ENCODE peak calls at places on chromosomes 11 and 22, in four cellular contexts. G is HEK293T, A is K562, D is HepG2. P is an unnamed sample.

GRCh38 chr11:132942611-132943324 is 589.5 kb downstream of the OPCML start:
- DNase-seq in G (no peak), A (no peak), D (no peak), P (no peak)

GRCh38 chr22:33766056-33766455 is 154.2 kb downstream of the LARGE1 start:
- DNase-seq in G (no peak), A (no peak), D (no peak), P (no peak)

GRCh38 chr11:2295971-2296912 is 5.5 kb downstream of the C11orf21 start:
- DNase-seq in G (no peak), A (no peak), D (no peak), P (no peak)

GRCh38 chr11:47998345-47998732 is 18.0 kb downstream of the PTPRJ start:
- DNase-seq in G (no peak), A (no peak), D (no peak), P (no peak)

GRCh38 chr11:2399488-2400068 is 972 bp upstream of the TSSC4 start:
- DNase-seq in G (peak; percentile 30), A (no peak), D (no peak), P (no peak)

GRCh38 chr11:57868491-57868890 is 106.9 kb downstream of the CTNND1 start:
- DNase-seq in G (no peak), A (no peak), D (no peak), P (no peak)

GRCh38 chr11:20021771-20022362 is 138.4 kb downstream of the DBX1 start:
- DNase-seq in G (no peak), A (no peak), D (peak; percentile 61), P (no peak)

GRCh38 chr22:44344407-44344806 is 31.7 kb upstream of the SHISAL1 start:
- DNase-seq in G (no peak), A (no peak), D (no peak), P (no peak)

GRCh38 chr11:58742981-58743880 is 11.5 kb upstream of the GLYAT start:
- DNase-seq in G (no peak), A (peak; percentile 35), D (no peak), P (no peak)

GRCh38 chr22:46050451-46050845 is 73.5 kb upstream of the WNT7B start:
- DNase-seq in G (no peak), A (no peak), D (no peak), P (no peak)

GRCh38 chr22:42500164-42500835 is 19.3 kb downstream of the RRP7A start:
- DNase-seq in G (peak; percentile 31), A (peak; percentile 86), D (no peak), P (peak; percentile 37)

GRCh38 chr11:65574963-65575567 is 788 bp upstream of the EHBP1L1 start:
- DNase-seq in G (no peak), A (peak; percentile 92), D (no peak), P (no peak)

GRCh38 chr11:75144716-75145014 is 6.2 kb upstream of the SLCO2B1 start:
- DNase-seq in G (no peak), A (no peak), D (no peak), P (no peak)

GRCh38 chr11:134139873-134140331 is 71.0 kb downstream of the JAM3 start:
- DNase-seq in G (peak; percentile 75), A (peak; percentile 62), D (peak; percentile 58), P (peak; percentile 25)

GRCh38 chr22:31627223-31627731 is 34.7 kb downstream of the PISD start:
- DNase-seq in G (no peak), A (peak; percentile 26), D (peak; percentile 66), P (no peak)

GRCh38 chr11:121870202-121871045 is 245.6 kb downstream of the BLID start:
- DNase-seq in G (no peak), A (no peak), D (peak; percentile 4), P (no peak)

GRCh38 chr11:67616431-67617242 is 9.9 kb downstream of the NDUFV1 start:
- DNase-seq in G (no peak), A (no peak), D (no peak), P (no peak)

GRCh38 chr22:28051787-28052356 is 132.8 kb upstream of the PITPNB start:
- DNase-seq in G (peak; percentile 78), A (peak; percentile 63), D (peak; percentile 43), P (no peak)

GRCh38 chr11:113184498-113184897 is 129.9 kb upstream of the TTC12 start:
- DNase-seq in G (no peak), A (no peak), D (peak; percentile 35), P (no peak)

GRCh38 chr11:125105921-125106320 is 5.5 kb downstream of the TMEM218 start:
- DNase-seq in G (no peak), A (no peak), D (no peak), P (no peak)

GRCh38 chr11:105878510-105878909 is 143.5 kb downstream of the MSANTD4 start:
- DNase-seq in G (no peak), A (no peak), D (peak; percentile 39), P (no peak)

GRCh38 chr11:31921066-31921465 is 109.9 kb upstream of the PAX6 start:
- DNase-seq in G (no peak), A (no peak), D (no peak), P (no peak)

GRCh38 chr22:39715778-39716495 is 145.4 kb downstream of the CACNA1I start:
- DNase-seq in G (no peak), A (no peak), D (no peak), P (no peak)

GRCh38 chr11:125170001-125170405 is 5.5 kb downstream of the PKNOX2 start:
- DNase-seq in G (no peak), A (no peak), D (no peak), P (no peak)

GRCh38 chr11:101862410-101863233 is 52.2 kb upstream of the CEP126 start:
- DNase-seq in G (peak; percentile 32), A (no peak), D (peak; percentile 76), P (no peak)

GRCh38 chr11:108632041-108632440 is 32.8 kb upstream of the DDX10 start:
- DNase-seq in G (no peak), A (no peak), D (no peak), P (no peak)

GRCh38 chr11:108870373-108871020 is 205.6 kb downstream of the DDX10 start:
- DNase-seq in G (no peak), A (no peak), D (peak; percentile 15), P (no peak)

GRCh38 chr22:29071261-29072045 is 1.4 kb upstream of the KREMEN1 start:
- DNase-seq in G (peak; percentile 73), A (peak; percentile 23), D (peak; percentile 71), P (no peak)

GRCh38 chr11:291281-292210 is 2.6 kb downstream of the PGGHG start:
- DNase-seq in G (no peak), A (no peak), D (no peak), P (no peak)
- TF ChIP-seq TARDBP in G (no peak), A (no peak), D (no peak), P (no peak)

DNA sequence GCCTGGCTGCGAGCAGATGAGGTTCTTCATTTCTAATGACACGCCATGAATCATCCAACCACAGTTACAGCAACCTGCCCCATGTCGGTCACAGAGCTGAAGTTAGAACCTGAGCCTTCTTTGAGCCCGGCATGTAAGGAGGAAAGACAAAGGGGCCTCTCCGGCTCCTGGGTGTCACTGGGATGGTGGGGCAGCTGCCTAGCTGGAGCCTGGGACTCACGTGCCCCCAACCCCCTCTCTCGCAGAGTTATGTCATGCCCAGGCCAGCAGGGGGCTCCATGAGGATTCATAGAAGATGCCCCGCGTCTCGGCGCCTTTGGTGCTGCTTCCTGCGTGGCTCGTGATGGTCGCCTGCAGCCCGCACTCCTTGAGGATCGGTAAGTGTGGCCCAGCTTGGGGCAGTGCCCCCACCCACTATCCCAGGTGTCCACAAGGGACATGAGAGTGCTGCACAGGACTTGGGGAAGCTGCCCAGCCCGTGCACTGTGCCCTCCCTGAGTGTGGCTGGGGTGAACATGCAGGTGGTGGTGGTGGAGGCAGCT is 148.5 kb downstream of the GRIK4 start:
- DNase-seq in G (peak; percentile 77), A (peak; percentile 67), D (peak; percentile 53), P (no peak)
- TF ChIP-seq TARDBP in G (no peak), A (no peak), D (no peak), P (no peak)

GRCh38 chr22:20235453-20235991 is 32.6 kb downstream of the RTN4R start:
- DNase-seq in G (no peak), A (no peak), D (no peak), P (no peak)

GRCh38 chr22:20234760-20235452 is 33.2 kb downstream of the RTN4R start:
- DNase-seq in G (no peak), A (no peak), D (no peak), P (no peak)

GRCh38 chr22:20234314-20234682 is 33.8 kb downstream of the RTN4R start:
- DNase-seq in G (no peak), A (no peak), D (no peak), P (no peak)

GRCh38 chr22:20237480-20238440 is 30.4 kb downstream of the RTN4R start:
- DNase-seq in G (no peak), A (no peak), D (no peak), P (no peak)

DNA sequence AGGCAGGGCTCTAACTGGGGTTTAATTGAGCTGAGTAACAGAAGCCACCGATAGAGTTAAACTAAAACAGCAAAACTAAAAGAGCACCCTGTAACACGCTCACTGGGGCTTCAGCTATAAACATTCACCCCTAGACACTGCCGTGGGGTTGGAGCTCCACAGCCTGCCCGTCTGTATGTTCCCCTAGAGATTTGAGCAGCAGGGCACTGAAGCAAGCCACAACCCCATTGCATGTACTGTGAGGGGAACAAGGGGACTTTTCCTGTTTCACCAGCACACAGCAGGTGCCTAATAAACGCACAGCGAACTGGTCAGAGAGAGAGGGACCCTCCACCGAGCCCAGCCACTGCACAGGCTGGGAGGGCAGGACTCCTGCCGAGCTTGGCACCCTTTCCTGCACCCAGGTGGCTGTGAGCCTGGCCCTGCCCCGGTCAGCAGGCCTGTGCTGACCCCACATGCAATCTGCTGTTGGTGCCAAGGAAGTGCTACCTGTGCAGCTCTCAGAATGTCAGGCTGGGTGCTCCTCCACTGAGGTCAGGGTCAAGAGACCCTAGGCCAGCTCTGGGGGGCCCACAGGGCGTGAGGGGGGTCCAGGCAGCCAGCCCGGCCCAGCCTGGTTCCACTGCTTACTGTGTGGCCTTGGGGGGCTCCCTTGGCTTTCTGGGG is 31.9 kb downstream of the RTN4R start:
- DNase-seq in G (no peak), A (no peak), D (no peak), P (no peak)
- TF ChIP-seq TARDBP in G (no peak), A (no peak), D (no peak), P (no peak)

GRCh38 chr11:44568358-44568705 is 2.9 kb downstream of the CD82 start:
- DNase-seq in G (no peak), A (no peak), D (no peak), P (no peak)

GRCh38 chr11:44570411-44571155 is 5.1 kb downstream of the CD82 start:
- DNase-seq in G (no peak), A (no peak), D (no peak), P (no peak)

GRCh38 chr11:44566952-44567875 is 1.8 kb downstream of the CD82 start:
- DNase-seq in G (no peak), A (no peak), D (no peak), P (no peak)

GRCh38 chr11:44567876-44568256 is 2.4 kb downstream of the CD82 start:
- DNase-seq in G (no peak), A (no peak), D (no peak), P (no peak)

DNA sequence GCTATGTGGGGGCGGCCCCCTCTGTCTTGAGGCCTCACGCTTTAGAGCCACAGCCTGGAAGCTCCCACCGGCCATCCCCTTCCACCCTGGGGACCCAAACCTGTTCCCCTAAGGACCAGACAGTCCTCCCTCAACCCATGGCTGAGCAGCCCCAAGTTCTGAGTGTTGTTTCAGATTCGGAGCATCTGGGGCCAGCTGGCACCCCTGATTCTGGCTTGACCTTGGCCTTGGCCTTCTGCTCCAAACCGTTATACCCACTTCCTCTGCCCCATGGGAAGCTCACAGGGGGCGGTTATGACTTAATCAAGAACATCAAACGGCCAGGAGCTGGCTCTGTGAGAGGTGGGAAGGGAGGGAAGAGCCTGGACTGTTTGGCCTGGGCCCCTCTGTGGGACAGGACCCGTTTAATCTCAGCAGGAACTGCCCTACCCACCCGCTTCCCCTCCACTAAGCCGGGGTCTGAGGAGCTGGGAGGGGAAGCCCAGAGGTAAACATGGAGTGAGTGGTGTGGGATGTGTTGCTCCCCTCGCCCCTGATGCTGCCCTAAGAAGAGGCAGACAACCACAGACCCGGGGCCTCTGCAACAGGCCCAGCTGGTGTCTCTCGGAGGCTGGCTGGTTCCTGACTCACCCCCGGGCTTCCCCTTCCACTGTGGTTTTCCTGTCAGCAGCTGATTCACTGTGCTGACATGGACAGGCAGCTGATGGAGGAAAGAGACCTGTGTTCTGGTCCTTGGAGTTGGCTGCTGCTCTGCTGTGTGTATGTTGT is 3.4 kb downstream of the CD82 start:
- DNase-seq in G (no peak), A (peak; percentile 70), D (no peak), P (peak; percentile 63)
- TF ChIP-seq TARDBP in G (no peak), A (no peak), D (no peak), P (peak; percentile 72)